ENCODE peak calls at places on chromosomes 13 and 19, in four cellular contexts. One of them, this sample, is unnamed.

GRCh38 chr13:69603144-69603853 is 504.3 kb upstream of the ATXN8OS start:
- DNase-seq in SK-N-SH: no peak
- DNase-seq in hepatocyte: no peak
- DNase-seq in tibial artery: no peak
- DNase-seq in this sample: no peak

GRCh38 chr13:51576754-51577153 is 7.5 kb upstream of the WDFY2 start:
- DNase-seq in SK-N-SH: no peak
- DNase-seq in hepatocyte: no peak
- DNase-seq in tibial artery: no peak
- DNase-seq in this sample: no peak

GRCh38 chr19:47093841-47094240 is 19.7 kb downstream of the ZC3H4 start:
- DNase-seq in SK-N-SH: no peak
- DNase-seq in hepatocyte: no peak
- DNase-seq in tibial artery: no peak
- DNase-seq in this sample: no peak

GRCh38 chr13:74173822-74174221 is 39.6 kb upstream of the KLF12 start:
- DNase-seq in SK-N-SH: no peak
- DNase-seq in hepatocyte: no peak
- DNase-seq in tibial artery: no peak
- DNase-seq in this sample: no peak

GRCh38 chr13:41543664-41544300 is 86.4 kb downstream of the RGCC start:
- DNase-seq in SK-N-SH: no peak
- DNase-seq in hepatocyte: peak; percentile 1
- DNase-seq in tibial artery: no peak
- DNase-seq in this sample: no peak

GRCh38 chr19:43290568-43291359 is 21.4 kb upstream of the PSG9 start:
- DNase-seq in SK-N-SH: no peak
- DNase-seq in hepatocyte: no peak
- DNase-seq in tibial artery: no peak
- DNase-seq in this sample: no peak

GRCh38 chr19:3335431-3336350 is 30.7 kb upstream of the NFIC start:
- DNase-seq in SK-N-SH: no peak
- DNase-seq in hepatocyte: peak; percentile 50
- DNase-seq in tibial artery: peak; percentile 79
- DNase-seq in this sample: no peak

GRCh38 chr13:67226686-67227085 is 3.5 kb downstream of the PCDH9 start:
- DNase-seq in SK-N-SH: no peak
- DNase-seq in hepatocyte: no peak
- DNase-seq in tibial artery: no peak
- DNase-seq in this sample: no peak

GRCh38 chr13:92843549-92843948 is 383.1 kb upstream of the GPC6 start:
- DNase-seq in SK-N-SH: no peak
- DNase-seq in hepatocyte: peak; percentile 10
- DNase-seq in tibial artery: no peak
- DNase-seq in this sample: no peak

GRCh38 chr19:1863638-1864479 is 480 bp upstream of the KLF16 start:
- DNase-seq in SK-N-SH: peak; percentile 97
- DNase-seq in hepatocyte: peak; percentile 97
- DNase-seq in tibial artery: peak; percentile 86
- DNase-seq in this sample: peak; percentile 97

GRCh38 chr13:43551897-43552456 is 234.8 kb downstream of the ENOX1 start:
- DNase-seq in SK-N-SH: no peak
- DNase-seq in hepatocyte: no peak
- DNase-seq in tibial artery: no peak
- DNase-seq in this sample: no peak

GRCh38 chr13:51541809-51542258 is 42.4 kb upstream of the WDFY2 start:
- DNase-seq in SK-N-SH: no peak
- DNase-seq in hepatocyte: no peak
- DNase-seq in tibial artery: no peak
- DNase-seq in this sample: no peak

GRCh38 chr19:45895519-45895972 is 6.9 kb downstream of the MYPOP start:
- DNase-seq in SK-N-SH: no peak
- DNase-seq in hepatocyte: peak; percentile 71
- DNase-seq in tibial artery: peak; percentile 49
- DNase-seq in this sample: no peak

GRCh38 chr13:73168226-73168992 is 109.6 kb downstream of the KLF5 start:
- DNase-seq in SK-N-SH: no peak
- DNase-seq in hepatocyte: no peak
- DNase-seq in tibial artery: no peak
- DNase-seq in this sample: no peak

GRCh38 chr13:51955841-51956603 is 55.2 kb downstream of the ATP7B start:
- DNase-seq in SK-N-SH: no peak
- DNase-seq in hepatocyte: no peak
- DNase-seq in tibial artery: no peak
- DNase-seq in this sample: no peak

GRCh38 chr13:112965573-112966115 is 3.4 kb upstream of the MCF2L start:
- DNase-seq in SK-N-SH: no peak
- DNase-seq in hepatocyte: no peak
- DNase-seq in tibial artery: no peak
- DNase-seq in this sample: no peak

DNA sequence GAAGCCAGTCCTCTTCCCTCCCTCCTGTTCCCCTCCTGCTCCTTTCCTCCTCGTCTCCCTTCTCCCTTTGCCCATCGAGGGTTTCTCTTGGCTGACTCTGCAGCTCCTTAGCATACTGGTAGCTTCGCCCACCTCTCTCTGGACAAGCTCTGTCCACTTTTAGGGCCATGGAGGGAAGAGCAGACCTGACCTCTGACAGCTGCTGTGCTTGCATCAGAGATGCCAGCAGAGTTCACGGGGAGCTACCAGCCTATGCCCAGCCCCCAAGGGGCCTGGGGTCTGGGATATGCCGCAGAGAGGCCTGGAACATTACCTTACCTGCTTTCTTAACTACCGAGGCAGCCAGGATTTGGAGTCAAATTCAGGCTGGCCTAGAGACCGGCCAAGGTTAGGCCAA is 19.7 kb downstream of the LYL1 start:
- DNase-seq in SK-N-SH: no peak
- DNase-seq in hepatocyte: no peak
- DNase-seq in tibial artery: no peak
- DNase-seq in this sample: no peak
- H3K27ac ChIP-seq in SK-N-SH: no peak overlapping the region
- H3K27ac ChIP-seq in hepatocyte: no peak overlapping the region
- H3K27ac ChIP-seq in tibial artery: peak overlapping the region; percentile 83
- H3K27ac ChIP-seq in this sample: no peak overlapping the region

DNA sequence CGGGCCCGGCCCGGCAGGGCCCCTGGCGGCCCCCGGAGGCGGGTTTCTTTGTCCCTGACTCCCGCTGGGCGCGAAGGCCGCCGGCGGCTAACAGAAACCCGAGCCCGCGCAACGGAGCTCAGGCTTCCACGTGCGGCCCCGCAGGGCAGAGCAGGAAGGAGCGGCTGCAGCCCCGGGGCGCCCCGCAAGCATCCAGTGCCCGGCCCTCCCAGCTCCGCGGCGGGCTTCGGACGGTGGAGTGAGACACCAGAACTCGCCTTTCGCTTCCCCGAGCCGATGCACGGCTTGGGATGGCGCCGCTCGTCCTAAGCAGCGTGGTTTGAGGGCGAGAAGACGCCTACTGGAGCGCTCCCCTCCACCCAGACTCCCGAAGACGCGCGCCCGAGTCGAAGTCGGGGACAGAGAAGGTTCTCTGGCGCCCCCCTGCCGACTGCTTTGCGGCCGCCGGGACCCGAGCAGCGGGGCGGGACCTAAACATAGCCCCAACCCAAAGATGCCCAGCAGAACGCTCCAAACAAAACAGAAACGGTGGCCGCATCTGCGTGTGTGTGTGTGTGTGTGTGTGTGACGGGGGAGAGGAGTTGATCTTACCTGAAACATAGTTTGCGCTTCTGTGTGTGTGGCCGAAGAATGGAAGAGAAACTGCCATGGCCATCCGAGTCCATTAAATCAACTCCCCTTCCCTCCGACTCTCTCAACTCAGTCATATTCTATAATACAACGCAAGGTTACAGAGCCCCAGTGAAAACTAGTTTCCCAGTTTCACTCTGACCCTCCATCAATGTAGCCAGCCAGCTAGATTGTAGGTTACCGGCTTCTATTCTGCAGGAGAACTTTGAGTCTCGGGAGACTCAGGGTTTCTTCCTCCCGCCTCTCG is 629 bp upstream of the FGF9 start:
- DNase-seq in SK-N-SH: peak; percentile 62
- DNase-seq in hepatocyte: peak; percentile 83
- DNase-seq in tibial artery: peak; percentile 52
- DNase-seq in this sample: peak; percentile 83
- TF ChIP-seq CTCF in SK-N-SH: peak; percentile 31
- TF ChIP-seq CTCF in hepatocyte: peak; percentile 36
- TF ChIP-seq CTCF in tibial artery: no peak
- TF ChIP-seq CTCF in this sample: no peak

DNA sequence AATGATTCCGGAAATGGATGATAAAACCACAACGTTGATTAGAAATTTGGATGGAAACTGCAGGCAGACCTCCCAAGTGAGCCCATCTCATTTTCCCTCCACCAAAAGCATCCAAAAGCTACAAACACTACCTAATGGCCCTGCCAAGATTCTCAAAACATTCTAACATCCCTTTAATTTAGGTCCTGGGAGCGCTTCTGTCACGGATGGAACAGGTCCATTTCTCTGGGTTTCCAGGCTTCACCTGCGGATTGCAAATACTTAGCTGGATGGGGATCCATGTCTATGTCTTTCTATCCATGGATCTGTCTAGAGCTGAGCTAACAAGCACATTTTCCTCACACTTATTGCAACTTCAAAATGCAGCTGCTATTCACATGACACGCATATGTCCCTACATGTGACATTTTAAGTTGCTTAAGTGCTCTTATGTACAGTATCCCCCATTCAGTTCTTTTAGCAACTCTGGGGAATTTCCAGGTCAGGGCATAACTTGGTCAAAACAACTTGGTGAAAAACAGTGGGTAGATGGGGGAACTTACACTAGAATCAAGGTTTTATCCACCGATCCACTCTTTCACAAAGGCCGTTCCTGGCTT is 73.2 kb downstream of the COL4A1 start:
- DNase-seq in SK-N-SH: no peak
- DNase-seq in hepatocyte: no peak
- DNase-seq in tibial artery: no peak
- DNase-seq in this sample: peak; percentile 15
- H3K27me3 ChIP-seq in SK-N-SH: no peaks in the 10 kb centered on the region
- H3K27me3 ChIP-seq in hepatocyte: no peaks in the 10 kb centered on the region
- H3K27me3 ChIP-seq in tibial artery: no peaks in the 10 kb centered on the region
- H3K27me3 ChIP-seq in this sample: no peaks in the 10 kb centered on the region

GRCh38 chr13:48590141-48590863 is 57.4 kb upstream of the RCBTB2 start:
- DNase-seq in SK-N-SH: no peak
- DNase-seq in hepatocyte: no peak
- DNase-seq in tibial artery: no peak
- DNase-seq in this sample: no peak
- H3K27ac ChIP-seq in SK-N-SH: no peak overlapping the region
- H3K27ac ChIP-seq in hepatocyte: peak overlapping the region; percentile 52
- H3K27ac ChIP-seq in tibial artery: no peak overlapping the region
- H3K27ac ChIP-seq in this sample: no peak overlapping the region

GRCh38 chr19:35498220-35498619 is 8.0 kb upstream of the KRTDAP start:
- DNase-seq in SK-N-SH: no peak
- DNase-seq in hepatocyte: no peak
- DNase-seq in tibial artery: no peak
- DNase-seq in this sample: no peak

GRCh38 chr19:35497406-35497805 is 7.1 kb upstream of the KRTDAP start:
- DNase-seq in SK-N-SH: no peak
- DNase-seq in hepatocyte: no peak
- DNase-seq in tibial artery: no peak
- DNase-seq in this sample: no peak

GRCh38 chr19:35500611-35501010 is 10.3 kb upstream of the KRTDAP start:
- DNase-seq in SK-N-SH: no peak
- DNase-seq in hepatocyte: no peak
- DNase-seq in tibial artery: no peak
- DNase-seq in this sample: no peak

GRCh38 chr19:35501684-35502083 is 11.4 kb upstream of the KRTDAP start:
- DNase-seq in SK-N-SH: no peak
- DNase-seq in hepatocyte: peak; percentile 82
- DNase-seq in tibial artery: no peak
- DNase-seq in this sample: peak; percentile 63

DNA sequence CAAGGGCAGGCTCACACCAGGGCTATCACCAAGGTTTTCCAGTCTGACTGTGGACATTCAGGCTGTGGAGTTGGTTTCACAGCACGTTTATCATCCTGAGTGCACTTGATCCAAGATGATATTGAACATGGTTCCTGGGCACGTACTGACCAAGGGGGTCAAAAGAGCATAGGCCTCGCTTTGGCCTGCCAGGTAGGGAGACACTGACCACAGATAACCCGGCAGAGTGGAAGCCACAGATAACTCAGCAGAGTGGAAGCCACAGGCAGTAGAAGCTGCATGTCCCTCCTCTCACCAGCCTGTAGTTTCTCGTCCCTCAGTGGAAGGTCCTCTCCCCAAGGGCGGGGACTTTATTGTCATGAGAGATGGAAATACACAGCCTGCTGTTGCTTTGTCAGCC is 8.7 kb upstream of the KRTDAP start:
- DNase-seq in SK-N-SH: no peak
- DNase-seq in hepatocyte: no peak
- DNase-seq in tibial artery: no peak
- DNase-seq in this sample: no peak
- TF ChIP-seq CTCF in SK-N-SH: no peak
- TF ChIP-seq CTCF in hepatocyte: no peak
- TF ChIP-seq CTCF in tibial artery: no peak
- TF ChIP-seq CTCF in this sample: no peak